ENCODE peak calls at places on chromosomes 11 and 22, in six cellular contexts. R is AG09319, E is HFFc6, G is heart right ventricle, Z is fibroblast of lung, K is pancreas. I is an unnamed sample.

GRCh38 chr11:6617315-6617781 is 1.9 kb downstream of the TPP1 start:
- DNase-seq in R (no peak), Z (no peak), G (no peak), E (no peak), K (no peak), I (no peak)

GRCh38 chr11:29962243-29962642 is 54.6 kb downstream of the KCNA4 start:
- DNase-seq in R (no peak), Z (no peak), E (no peak), K (no peak), G (no peak), I (no peak)

GRCh38 chr22:27796118-27796517 is 5.4 kb downstream of the MN1 start:
- DNase-seq in E (no peak), K (no peak), Z (no peak), R (no peak), G (no peak), I (no peak)

GRCh38 chr11:10473371-10473770 is 18.3 kb downstream of the AMPD3 start:
- DNase-seq in Z (no peak), R (no peak), G (no peak), E (no peak), K (no peak), I (no peak)

GRCh38 chr11:63906585-63906984 is 10.4 kb downstream of the RCOR2 start:
- DNase-seq in E (no peak), Z (no peak), G (no peak), K (no peak), R (no peak), I (peak)

GRCh38 chr22:37212174-37212906 is at the start of gene SSTR3:
- DNase-seq in K (no peak), Z (peak), G (no peak), R (no peak), E (no peak), I (no peak)

GRCh38 chr11:11011617-11012016 is 153.8 kb upstream of the ZBED5 start:
- DNase-seq in R (no peak), G (no peak), E (no peak), Z (no peak), K (no peak), I (no peak)

GRCh38 chr22:29328055-29328454 is 12.6 kb upstream of the RASL10A start:
- DNase-seq in G (no peak), R (no peak), E (no peak), K (no peak), Z (no peak), I (no peak)

GRCh38 chr11:2704356-2704755 is 4.6 kb upstream of the KCNQ1OT1 start:
- DNase-seq in G (no peak), Z (no peak), R (no peak), K (no peak), E (no peak), I (no peak)

GRCh38 chr11:67644472-67645418 is 5.2 kb upstream of the TBX10 start:
- DNase-seq in E (no peak), K (peak), G (no peak), R (no peak), Z (no peak), I (no peak)

GRCh38 chr11:126733685-126734084 is 266.9 kb downstream of the KIRREL3 start:
- DNase-seq in G (no peak), Z (no peak), K (no peak), R (no peak), E (no peak), I (no peak)

GRCh38 chr22:46085831-46086576 is 64.3 kb upstream of the PPARA start:
- DNase-seq in Z (peak), E (no peak), K (peak), G (peak), R (peak), I (peak)

GRCh38 chr11:73249858-73250773 is 22.0 kb upstream of the P2RY6 start:
- DNase-seq in G (no peak), E (no peak), K (no peak), Z (no peak), R (no peak), I (no peak)

GRCh38 chr11:20658135-20658534 is 11.3 kb upstream of the NELL1 start:
- DNase-seq in Z (no peak), G (no peak), E (no peak), K (no peak), R (no peak), I (no peak)

GRCh38 chr22:27880778-27881394 is 38.2 kb downstream of the PITPNB start:
- DNase-seq in E (peak), R (peak), G (peak), Z (peak), K (no peak), I (peak)

GRCh38 chr22:20175597-20175900 is 24.7 kb upstream of the CCDC188 start:
- DNase-seq in R (peak), Z (peak), E (no peak), K (no peak), G (no peak), I (no peak)

GRCh38 chr11:130427049-130427388 is 1.4 kb downstream of the ADAMTS8 start:
- DNase-seq in K (no peak), Z (no peak), G (no peak), E (no peak), R (no peak), I (no peak)

GRCh38 chr22:49007013-49007653 is 820.5 kb downstream of the BRD1 start:
- DNase-seq in R (no peak), K (no peak), E (no peak), Z (no peak), G (no peak), I (no peak)

GRCh38 chr11:11401960-11402359 is 48.9 kb upstream of the CSNK2A3 start:
- DNase-seq in E (no peak), Z (no peak), K (no peak), R (no peak), G (no peak), I (no peak)

GRCh38 chr11:46352063-46352841 is 5.0 kb downstream of the DGKZ start:
- DNase-seq in Z (no peak), K (peak), R (no peak), E (no peak), G (no peak), I (no peak)

GRCh38 chr11:95544095-95544795 is 245.3 kb downstream of the FAM76B start:
- DNase-seq in G (no peak), Z (peak), K (no peak), R (no peak), E (no peak), I (peak)

GRCh38 chr22:43777204-43777671 is 34.9 kb downstream of the EFCAB6 start:
- DNase-seq in E (peak), G (no peak), K (no peak), R (peak), Z (peak), I (peak)

GRCh38 chr11:116192509-116193206 is 580.1 kb downstream of the BUD13 start:
- DNase-seq in G (no peak), Z (peak), R (no peak), K (no peak), E (no peak), I (no peak)

GRCh38 chr11:123033895-123034294 is 28.0 kb downstream of the HSPA8 start:
- DNase-seq in R (no peak), G (no peak), Z (no peak), K (no peak), E (no peak), I (no peak)
- TF ChIP-seq CTCF in R (peak), G (peak), Z (peak), K (no peak), E (peak), I (no peak)

GRCh38 chr11:35622070-35622469 is 3.8 kb downstream of the FJX1 start:
- DNase-seq in R (no peak), E (peak), G (no peak), K (no peak), Z (peak), I (peak)

GRCh38 chr11:35619030-35619753 is 932 bp downstream of the FJX1 start:
- DNase-seq in K (peak), Z (peak), R (no peak), E (peak), G (no peak), I (no peak)

GRCh38 chr11:35621620-35622019 is 3.4 kb downstream of the FJX1 start:
- DNase-seq in G (no peak), K (no peak), R (no peak), E (no peak), Z (no peak), I (peak)

GRCh38 chr11:35618497-35619029 is 303 bp downstream of the FJX1 start:
- DNase-seq in G (peak), Z (peak), E (peak), R (no peak), K (peak), I (no peak)

GRCh38 chr11:35619754-35620640 is 1.7 kb downstream of the FJX1 start:
- DNase-seq in R (no peak), Z (peak), E (peak), G (peak), K (peak), I (no peak)
- TF ChIP-seq CTCF in R (no peak), Z (peak), E (peak), G (no peak), K (no peak), I (peak)

GRCh38 chr11:119709171-119709570 is 19.8 kb downstream of the NECTIN1 start:
- DNase-seq in G (no peak), Z (no peak), E (no peak), R (no peak), K (no peak), I (no peak)

GRCh38 chr11:119705362-119705761 is 23.6 kb downstream of the NECTIN1 start:
- DNase-seq in Z (no peak), R (no peak), E (no peak), G (no peak), K (no peak), I (no peak)

GRCh38 chr11:119706029-119706428 is 23.0 kb downstream of the NECTIN1 start:
- DNase-seq in K (no peak), Z (no peak), G (no peak), R (no peak), E (no peak), I (no peak)

GRCh38 chr11:119704849-119705248 is 24.2 kb downstream of the NECTIN1 start:
- DNase-seq in K (no peak), R (no peak), G (no peak), Z (no peak), E (no peak), I (no peak)

DNA sequence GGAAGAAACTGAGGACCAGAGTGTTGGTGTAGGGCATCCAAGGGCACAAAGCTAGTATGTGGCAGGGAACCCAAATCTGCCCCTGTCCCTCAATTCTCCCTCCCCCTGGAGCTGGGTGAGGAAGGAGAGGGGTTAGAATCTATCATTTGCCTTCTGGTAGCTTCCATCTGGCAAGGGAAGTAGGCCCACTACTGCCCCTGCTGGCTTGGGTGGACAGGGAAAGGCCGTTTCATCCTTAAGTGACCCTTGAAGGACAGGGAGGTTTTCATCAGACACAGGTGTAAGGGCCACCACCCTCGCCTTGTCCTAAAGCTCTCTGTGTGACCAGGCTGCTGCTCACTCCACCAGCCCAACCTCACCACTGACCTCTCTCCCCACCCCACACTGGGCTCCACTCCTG is 22.1 kb downstream of the NECTIN1 start:
- DNase-seq in E (no peak), K (no peak), Z (no peak), G (no peak), R (no peak), I (no peak)
- TF ChIP-seq CTCF in E (peak), K (no peak), Z (peak), G (no peak), R (no peak), I (no peak)

GRCh38 chr11:44303401-44303938 is 6.5 kb downstream of the ALX4 start:
- DNase-seq in G (no peak), E (no peak), R (no peak), Z (no peak), K (no peak), I (no peak)

GRCh38 chr11:44304091-44305084 is 5.6 kb downstream of the ALX4 start:
- DNase-seq in K (no peak), G (no peak), Z (peak), R (no peak), E (no peak), I (no peak)

GRCh38 chr11:44301856-44302231 is 8.1 kb downstream of the ALX4 start:
- DNase-seq in K (no peak), R (no peak), G (no peak), Z (no peak), E (peak), I (no peak)

GRCh38 chr11:44300881-44301855 is 8.8 kb downstream of the ALX4 start:
- DNase-seq in K (no peak), G (no peak), Z (no peak), R (no peak), E (peak), I (no peak)

DNA sequence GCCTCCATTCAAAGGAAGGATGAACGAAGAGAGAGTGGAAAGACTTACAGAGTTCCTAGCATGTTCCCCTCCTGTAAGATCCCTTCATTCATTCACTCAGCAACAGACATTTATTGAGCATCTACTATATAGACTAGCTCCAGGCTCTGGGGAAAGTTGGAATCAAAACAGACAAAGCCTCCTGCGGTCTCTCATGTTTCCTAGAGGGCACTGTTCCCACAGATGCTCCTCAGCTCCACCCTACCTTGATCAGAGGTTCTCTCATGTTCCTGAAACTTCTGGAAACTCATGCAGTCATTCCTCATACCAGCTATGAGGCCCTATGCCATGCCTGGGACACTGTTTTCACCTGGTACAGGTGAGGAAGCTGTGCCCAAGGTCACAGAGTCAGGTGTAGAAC is 11.1 kb downstream of the ALX4 start:
- DNase-seq in K (no peak), R (no peak), E (no peak), G (no peak), Z (no peak), I (no peak)
- TF ChIP-seq CTCF in K (no peak), R (no peak), E (no peak), G (no peak), Z (no peak), I (no peak)

DNA sequence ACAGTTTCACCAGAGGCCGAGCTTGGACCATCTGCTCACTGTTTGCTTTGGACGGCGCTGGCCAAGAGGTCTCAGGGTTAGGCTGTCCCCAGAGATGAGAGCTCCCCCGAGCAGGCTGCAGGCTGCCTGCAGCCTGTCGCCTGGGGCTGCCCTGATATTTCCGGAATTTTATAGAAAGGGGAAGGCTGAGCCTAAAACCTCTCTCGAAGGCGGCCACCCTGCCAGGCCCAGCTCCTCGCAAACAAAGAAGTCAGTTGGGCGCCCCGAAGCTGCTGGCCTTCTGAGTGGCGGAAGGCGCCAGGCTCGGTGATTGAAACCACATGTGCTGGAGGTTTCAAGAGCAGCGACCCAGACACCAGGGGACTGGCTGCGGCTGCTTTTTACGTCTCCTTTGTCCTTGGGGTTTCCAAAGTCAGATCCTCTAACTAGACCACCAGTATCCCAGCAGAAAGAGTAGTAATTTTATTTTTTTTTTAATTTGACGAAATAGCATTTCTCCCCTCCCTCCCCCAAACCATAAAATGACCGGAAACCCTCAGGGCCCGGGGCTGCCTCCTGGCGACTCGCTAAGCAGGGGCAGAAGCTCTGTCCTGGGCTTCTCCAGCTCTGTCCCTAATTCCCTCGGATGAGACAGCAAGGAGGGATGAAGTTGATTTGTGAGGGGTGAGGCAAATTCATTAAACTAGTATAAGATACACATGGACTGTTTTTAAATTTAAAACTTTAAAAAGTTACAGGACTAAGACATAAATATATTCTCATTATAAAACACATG is 57.4 kb downstream of the CLMP start:
- DNase-seq in R (peak), Z (peak), G (peak), K (no peak), E (peak), I (peak)
- TF ChIP-seq CTCF in R (peak), Z (peak), G (no peak), K (no peak), E (peak), I (peak)